ENCODE peak calls at places on chromosomes 7 and 10, in nine cellular contexts. P is AG09309; X is GM13977; D is type B pancreatic cell; S is A673; T is kidney epithelial cell; J is CD8-positive, alpha-beta T cell; A is WTC11; K is thoracic aorta. H is an unnamed sample.

GRCh38 chr7:112137141-112138101 is 68.8 kb downstream of the DOCK4 start:
- DNase-seq in P (no peak), X (no peak), D (no peak), S (no peak), T (no peak), J (no peak), A (peak; percentile 24), K (no peak), H (no peak)

GRCh38 chr7:130430841-130431713 is 9.7 kb downstream of the CEP41 start:
- DNase-seq in P (peak; percentile 55), X (no peak), D (no peak), S (no peak), T (no peak), J (no peak), A (no peak), K (no peak), H (no peak)

GRCh38 chr10:122208616-122209430 is 62.3 kb upstream of the BTBD16 start:
- DNase-seq in P (no peak), X (no peak), D (no peak), S (no peak), T (no peak), J (no peak), A (no peak), K (no peak), H (no peak)

GRCh38 chr10:63286340-63286739 is 153.2 kb downstream of the NRBF2 start:
- DNase-seq in P (no peak), X (no peak), D (no peak), S (no peak), T (no peak), J (no peak), A (no peak), K (no peak), H (no peak)

GRCh38 chr10:6136215-6137201 is 47.7 kb downstream of the RBM17 start:
- DNase-seq in P (peak; percentile 40), X (peak; percentile 81), D (no peak), S (no peak), T (peak; percentile 19), J (no peak), A (no peak), K (no peak), H (no peak)

GRCh38 chr7:1285556-1286301 is 53.1 kb downstream of the UNCX start:
- DNase-seq in P (no peak), X (no peak), D (no peak), S (no peak), T (no peak), J (no peak), A (no peak), K (no peak), H (peak; percentile 27)

GRCh38 chr7:15832996-15833395 is 146.5 kb upstream of the MEOX2 start:
- DNase-seq in P (no peak), X (no peak), D (no peak), S (no peak), T (no peak), J (no peak), A (no peak), K (no peak), H (no peak)

GRCh38 chr10:88032566-88032965 is 169.1 kb downstream of the PTEN start:
- DNase-seq in P (no peak), X (no peak), D (no peak), S (no peak), T (no peak), J (no peak), A (no peak), K (no peak), H (no peak)

GRCh38 chr10:120998251-120998650 is 147.1 kb downstream of the WDR11 start:
- DNase-seq in P (no peak), X (no peak), D (no peak), S (no peak), T (no peak), J (no peak), A (no peak), K (no peak), H (no peak)

GRCh38 chr10:120998782-120999285 is 147.7 kb downstream of the WDR11 start:
- DNase-seq in P (no peak), X (no peak), D (no peak), S (no peak), T (no peak), J (no peak), A (no peak), K (no peak), H (no peak)

GRCh38 chr10:120997313-120998102 is 146.3 kb downstream of the WDR11 start:
- DNase-seq in P (no peak), X (no peak), D (no peak), S (no peak), T (no peak), J (no peak), A (no peak), K (no peak), H (no peak)

GRCh38 chr10:121002586-121003205 is 151.5 kb downstream of the WDR11 start:
- DNase-seq in P (no peak), X (no peak), D (no peak), S (no peak), T (no peak), J (no peak), A (no peak), K (no peak), H (no peak)

DNA sequence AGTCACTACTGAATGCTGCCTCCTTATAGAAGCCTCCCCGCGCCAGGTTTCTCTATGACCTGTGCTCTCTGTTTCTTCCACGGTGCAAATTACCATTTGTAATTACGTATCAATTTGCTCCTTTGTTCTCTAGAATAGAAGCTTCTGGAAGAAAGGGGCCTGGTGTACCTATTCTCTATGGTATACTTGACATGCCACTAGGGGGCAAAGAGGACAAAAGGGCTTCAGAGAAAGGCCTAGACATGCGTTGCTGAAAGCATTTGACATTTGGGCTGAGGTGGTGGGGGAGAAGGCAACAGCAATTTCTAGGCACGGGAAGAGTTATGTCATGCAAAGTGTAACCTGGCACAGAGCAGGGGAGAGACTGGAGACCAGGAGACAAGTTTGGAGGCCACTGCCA is 148.7 kb downstream of the WDR11 start:
- DNase-seq in P (no peak), X (no peak), D (no peak), S (no peak), T (no peak), J (no peak), A (no peak), K (no peak), H (no peak)
- TF ChIP-seq CTCF in P (no peak), X (no peak), D (no peak), S (peak; percentile 20), T (peak; percentile 12), J (no peak), A (no peak), K (no peak), H (no peak)

GRCh38 chr10:123622381-123622780 is 43.8 kb upstream of the GPR26 start:
- DNase-seq in P (peak; percentile 76), X (no peak), D (no peak), S (no peak), T (no peak), J (no peak), A (no peak), K (no peak), H (no peak)

GRCh38 chr10:123624086-123624485 is 42.1 kb upstream of the GPR26 start:
- DNase-seq in P (no peak), X (no peak), D (no peak), S (no peak), T (no peak), J (no peak), A (no peak), K (no peak), H (no peak)

GRCh38 chr10:123621492-123621891 is 44.7 kb upstream of the GPR26 start:
- DNase-seq in P (no peak), X (no peak), D (no peak), S (no peak), T (no peak), J (no peak), A (no peak), K (no peak), H (no peak)

GRCh38 chr10:123620621-123621020 is 45.5 kb upstream of the GPR26 start:
- DNase-seq in P (no peak), X (no peak), D (no peak), S (no peak), T (no peak), J (no peak), A (no peak), K (no peak), H (no peak)

GRCh38 chr10:123621910-123622309 is 44.2 kb upstream of the GPR26 start:
- DNase-seq in P (peak; percentile 25), X (no peak), D (no peak), S (no peak), T (no peak), J (no peak), A (no peak), K (no peak), H (no peak)
- TF ChIP-seq CTCF in P (no peak), X (no peak), D (no peak), S (no peak), T (no peak), J (no peak), A (no peak), K (no peak), H (no peak)

GRCh38 chr7:90587766-90588165 is 8.4 kb upstream of the CDK14 start:
- DNase-seq in P (no peak), X (no peak), D (no peak), S (no peak), T (no peak), J (no peak), A (no peak), K (no peak), H (no peak)

GRCh38 chr7:90580051-90580450 is 16.1 kb upstream of the CDK14 start:
- DNase-seq in P (no peak), X (no peak), D (no peak), S (no peak), T (no peak), J (no peak), A (no peak), K (no peak), H (no peak)

GRCh38 chr7:90579181-90579688 is 16.9 kb upstream of the CDK14 start:
- DNase-seq in P (peak; percentile 84), X (no peak), D (no peak), S (no peak), T (peak; percentile 61), J (no peak), A (no peak), K (no peak), H (no peak)

GRCh38 chr7:90582164-90582563 is 14.0 kb upstream of the CDK14 start:
- DNase-seq in P (no peak), X (no peak), D (no peak), S (no peak), T (no peak), J (no peak), A (no peak), K (no peak), H (no peak)

DNA sequence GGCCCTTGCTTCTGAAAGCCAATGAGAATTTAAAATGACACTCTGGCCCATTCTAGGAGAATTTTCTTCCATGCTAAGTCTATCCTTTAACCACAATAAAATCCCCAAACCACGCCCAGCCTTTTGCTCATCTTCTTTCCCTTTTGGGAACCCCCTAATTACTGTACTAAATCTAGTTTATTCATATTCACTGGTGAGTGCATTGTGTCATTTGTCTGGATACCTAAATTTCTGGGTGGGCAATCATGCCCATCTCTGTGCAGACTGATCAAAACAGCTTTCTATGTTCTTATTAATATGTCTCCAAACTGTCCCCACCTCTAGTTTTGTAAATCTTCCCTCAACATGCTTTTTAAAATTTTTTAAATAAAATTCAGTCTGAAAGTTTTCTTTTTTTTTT is 11.7 kb upstream of the CDK14 start:
- DNase-seq in P (no peak), X (no peak), D (no peak), S (no peak), T (no peak), J (no peak), A (no peak), K (no peak), H (no peak)
- TF ChIP-seq CTCF in P (no peak), X (no peak), D (no peak), S (no peak), T (no peak), J (no peak), A (no peak), K (no peak), H (no peak)

DNA sequence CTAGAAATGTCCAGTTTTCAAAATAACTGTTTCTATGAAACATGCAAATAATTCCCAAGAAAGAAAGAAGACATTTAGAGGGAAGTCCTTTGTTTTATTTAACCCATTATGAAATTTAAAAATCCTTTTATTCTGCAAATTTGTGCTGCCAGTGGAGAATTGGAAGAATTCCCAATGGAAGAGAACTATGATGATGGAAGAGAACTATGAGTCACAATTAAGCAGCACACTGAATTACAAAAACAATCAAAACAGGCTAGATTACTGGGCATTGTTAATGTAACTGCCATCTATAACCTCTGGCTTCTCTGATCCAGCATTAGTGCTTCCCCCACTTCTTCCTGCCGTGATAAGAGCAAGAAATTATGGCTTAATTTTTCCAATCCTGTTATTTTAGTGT is 126.2 kb upstream of the FEZF1 start:
- DNase-seq in P (no peak), X (no peak), D (no peak), S (no peak), T (no peak), J (no peak), A (no peak), K (no peak), H (no peak)
- TF ChIP-seq CTCF in P (no peak), X (no peak), D (no peak), S (no peak), T (no peak), J (no peak), A (no peak), K (no peak), H (no peak)

H was measured in CD14-positive monocyte.